ENCODE peak calls at places on chromosomes 3 and 15, in seven cellular contexts. U is body of pancreas, Z is sigmoid colon, L is suprapubic skin, Q is upper lobe of left lung, D is ovary, H is prostate gland. G is an unnamed sample.

GRCh38 chr15:39509941-39510845 is 70.7 kb upstream of the THBS1 start:
- DNase-seq in D (no peak), L (no peak), Q (no peak), Z (no peak), H (no peak), U (no peak), G (no peak)

GRCh38 chr3:117084739-117085270 is 375.2 kb downstream of the TUSC7 start:
- DNase-seq in D (no peak), Q (no peak), U (no peak), Z (no peak), L (no peak), H (no peak), G (no peak)

GRCh38 chr15:47888721-47889120 is 171.4 kb downstream of the SEMA6D start:
- DNase-seq in H (no peak), Z (no peak), Q (no peak), D (no peak), U (no peak), L (no peak), G (no peak)

GRCh38 chr3:127121221-127121647 is 71.7 kb upstream of the PRR23E start:
- DNase-seq in D (no peak), Z (no peak), Q (peak), H (no peak), L (peak), U (no peak), G (no peak)

GRCh38 chr3:39980781-39981180 is 171.4 kb downstream of the MYRIP start:
- DNase-seq in U (no peak), H (no peak), L (no peak), Z (no peak), D (no peak), Q (no peak), G (no peak)

GRCh38 chr15:46110755-46111154 is 475.9 kb downstream of the SQOR start:
- DNase-seq in U (no peak), Q (no peak), Z (no peak), D (no peak), H (no peak), L (no peak), G (no peak)

GRCh38 chr3:126931806-126932187 is 51.1 kb upstream of the PLXNA1 start:
- DNase-seq in L (no peak), Z (peak), D (no peak), H (no peak), U (no peak), Q (no peak), G (no peak)

GRCh38 chr3:109018828-109019227 is 65.1 kb upstream of the GUCA1C start:
- DNase-seq in Q (no peak), L (no peak), U (peak), D (no peak), H (no peak), Z (no peak), G (no peak)

GRCh38 chr3:127887321-127887720 is 27.7 kb upstream of the KBTBD12 start:
- DNase-seq in L (no peak), D (no peak), Q (no peak), Z (no peak), U (no peak), H (no peak), G (no peak)

GRCh38 chr3:10846657-10846975 is 30.6 kb downstream of the SLC6A11 start:
- DNase-seq in L (no peak), D (no peak), U (no peak), Z (no peak), H (no peak), Q (no peak), G (no peak)

GRCh38 chr3:64684715-64685261 is 3.0 kb downstream of the ADAMTS9 start:
- DNase-seq in L (peak), U (peak), Z (peak), Q (peak), H (peak), D (peak), G (peak)

GRCh38 chr3:78906245-78906644 is 861.6 kb downstream of the ROBO1 start:
- DNase-seq in D (no peak), U (no peak), Z (no peak), H (no peak), Q (no peak), L (no peak), G (no peak)

GRCh38 chr3:29452923-29453277 is 172.0 kb downstream of the RBMS3 start:
- DNase-seq in D (no peak), Q (no peak), Z (no peak), H (no peak), U (no peak), L (no peak), G (no peak)

GRCh38 chr3:57815034-57815433 is 58.9 kb downstream of the SLMAP start:
- DNase-seq in U (no peak), Q (no peak), Z (no peak), L (no peak), D (no peak), H (no peak), G (no peak)

GRCh38 chr3:139202226-139202958 is 141.4 kb upstream of the MRPS22 start:
- DNase-seq in L (no peak), Q (no peak), H (no peak), U (peak), D (no peak), Z (no peak), G (no peak)

GRCh38 chr15:82790321-82790720 is 15.5 kb downstream of the FSD2 start:
- DNase-seq in H (no peak), Q (no peak), L (no peak), D (no peak), Z (no peak), U (no peak), G (no peak)

GRCh38 chr3:32495609-32496008 is 7.0 kb downstream of the CMTM6 start:
- DNase-seq in D (no peak), L (no peak), Z (no peak), U (no peak), H (no peak), Q (peak), G (no peak)

GRCh38 chr3:69009559-69010410 is 3.7 kb downstream of the EOGT start:
- DNase-seq in H (peak), Q (no peak), L (no peak), Z (no peak), U (no peak), D (no peak), G (peak)

GRCh38 chr3:134309987-134310700 is 59.5 kb upstream of the RYK start:
- DNase-seq in Z (no peak), H (peak), L (no peak), U (no peak), Q (peak), D (no peak), G (no peak)

GRCh38 chr3:105611304-105612192 is 244.8 kb downstream of the ALCAM start:
- DNase-seq in U (peak), D (no peak), L (no peak), Z (no peak), Q (peak), H (peak), G (no peak)

GRCh38 chr3:176037636-176038035 is 1159.6 kb downstream of the TBL1XR1 start:
- DNase-seq in U (no peak), Q (no peak), Z (no peak), D (no peak), H (no peak), L (no peak), G (no peak)

GRCh38 chr15:92232317-92232716 is 161.4 kb upstream of the ST8SIA2 start:
- DNase-seq in D (no peak), U (no peak), L (no peak), Q (no peak), Z (no peak), H (no peak), G (no peak)

GRCh38 chr15:92228830-92229229 is 164.9 kb upstream of the ST8SIA2 start:
- DNase-seq in H (no peak), U (no peak), Z (no peak), Q (no peak), L (no peak), D (no peak), G (no peak)

GRCh38 chr15:92232876-92233275 is 160.8 kb upstream of the ST8SIA2 start:
- DNase-seq in Z (no peak), Q (no peak), H (no peak), L (no peak), U (no peak), D (no peak), G (no peak)

GRCh38 chr15:92226020-92226612 is 167.6 kb upstream of the ST8SIA2 start:
- DNase-seq in L (no peak), Q (no peak), D (no peak), Z (no peak), H (no peak), U (no peak), G (no peak)

GRCh38 chr15:92231461-92231860 is 162.2 kb upstream of the ST8SIA2 start:
- DNase-seq in L (no peak), Z (no peak), H (no peak), Q (no peak), D (no peak), U (no peak), G (no peak)
- TF ChIP-seq POLR2A in L (no peak), Z (no peak), H (no peak), Q (no peak), D (no peak), U (no peak), G (no peak)

GRCh38 chr3:161369531-161369930 is 1.8 kb downstream of the SPTSSB start:
- DNase-seq in Z (no peak), U (no peak), H (no peak), Q (no peak), L (no peak), D (no peak), G (no peak)

GRCh38 chr3:161366067-161366466 is 5.2 kb downstream of the SPTSSB start:
- DNase-seq in Z (no peak), U (no peak), Q (no peak), L (no peak), H (no peak), D (no peak), G (no peak)

GRCh38 chr3:161372321-161373260 is 1.3 kb upstream of the SPTSSB start:
- DNase-seq in H (peak), Z (peak), Q (no peak), D (peak), L (no peak), U (peak), G (no peak)

DNA sequence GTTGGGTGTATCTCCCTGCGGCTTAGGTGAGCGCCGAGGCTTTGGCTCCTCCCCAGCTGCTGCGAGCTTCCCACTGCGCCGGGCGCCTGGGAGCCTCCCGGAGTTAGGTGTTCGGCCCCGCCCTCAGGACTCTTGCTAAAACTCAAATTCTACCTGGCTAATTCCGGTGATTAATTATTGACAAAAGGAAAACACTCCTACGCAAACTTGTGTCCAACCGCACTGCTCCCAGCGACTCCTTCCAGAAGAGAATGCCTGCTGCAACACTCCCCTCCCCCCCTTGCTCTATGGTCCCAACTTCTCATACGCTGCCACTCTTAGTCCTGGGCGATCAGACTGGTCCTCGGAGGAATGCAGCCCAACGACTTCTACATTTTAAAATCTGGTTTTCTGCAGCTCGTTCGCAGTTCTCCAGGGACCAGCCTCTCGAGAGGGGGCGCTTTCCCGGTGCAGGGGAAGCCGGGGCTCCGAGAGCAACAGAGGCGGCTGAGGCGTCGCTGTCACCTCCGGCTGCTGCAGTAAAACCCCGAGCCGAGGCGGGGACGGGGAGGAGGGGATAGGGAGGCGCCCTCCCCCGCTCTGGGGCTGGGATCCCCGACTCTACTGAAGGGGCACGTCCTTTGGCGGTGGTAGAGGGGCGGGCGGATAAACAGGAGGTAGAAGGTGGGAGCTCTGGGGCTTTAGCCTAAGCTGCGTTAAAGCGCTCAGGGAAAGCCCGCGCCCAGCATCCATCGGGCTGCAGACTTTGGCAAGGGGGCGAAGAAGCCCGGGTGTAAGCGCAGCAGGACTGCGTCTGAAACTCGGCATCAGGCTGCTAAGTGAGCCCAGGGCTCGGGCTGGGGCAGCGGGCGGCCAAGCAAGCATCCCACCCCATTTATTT is at the start of gene SPTSSB:
- DNase-seq in Z (peak), L (peak), D (peak), U (peak), H (peak), Q (peak), G (peak)
- TF ChIP-seq CTCF in Z (no peak), L (no peak), D (no peak), U (no peak), H (peak), Q (no peak), G (no peak)

GRCh38 chr15:50262533-50262932 is 3.0 kb downstream of the HDC start:
- DNase-seq in H (no peak), U (no peak), L (no peak), D (no peak), Q (no peak), Z (no peak), G (no peak)
- TF ChIP-seq POLR2A in H (no peak), U (no peak), L (no peak), D (no peak), Q (no peak), Z (no peak), G (no peak)

GRCh38 chr3:24258727-24259600 is 235.7 kb downstream of the THRB start:
- DNase-seq in U (no peak), D (no peak), Z (no peak), Q (no peak), H (no peak), L (no peak), G (no peak)

GRCh38 chr3:24253336-24253735 is 241.3 kb downstream of the THRB start:
- DNase-seq in Z (no peak), Q (no peak), H (no peak), U (no peak), D (no peak), L (no peak), G (no peak)

GRCh38 chr3:24258260-24258659 is 236.4 kb downstream of the THRB start:
- DNase-seq in L (no peak), U (no peak), Q (no peak), Z (no peak), D (no peak), H (no peak), G (no peak)

GRCh38 chr3:24255414-24255813 is 239.2 kb downstream of the THRB start:
- DNase-seq in Z (no peak), D (no peak), L (no peak), Q (no peak), H (no peak), U (no peak), G (no peak)

DNA sequence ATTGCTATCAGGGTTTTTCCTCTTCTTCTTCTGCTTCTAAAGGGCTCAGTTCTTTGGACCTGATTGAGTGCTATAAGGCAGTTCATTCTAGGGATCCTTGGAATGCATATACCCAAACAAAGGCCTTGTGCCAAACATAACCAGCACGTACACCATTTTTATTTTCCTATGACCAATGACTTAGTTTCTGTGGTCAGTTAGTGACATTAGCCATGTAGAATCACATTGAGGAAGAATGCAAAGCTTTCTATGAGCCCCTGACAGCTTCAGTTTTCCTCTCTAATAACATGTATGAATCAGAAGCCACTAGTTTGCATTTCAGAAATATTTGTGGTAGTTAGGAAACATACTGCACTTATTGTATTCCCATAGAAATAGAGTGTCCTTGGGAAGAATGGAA is 240.0 kb downstream of the THRB start:
- DNase-seq in H (no peak), Q (no peak), U (no peak), L (no peak), D (no peak), Z (no peak), G (no peak)
- TF ChIP-seq CTCF in H (no peak), Q (no peak), U (no peak), L (no peak), D (no peak), Z (no peak), G (no peak)

GRCh38 chr3:5210926-5211325 is 23.4 kb downstream of the EDEM1 start:
- DNase-seq in H (no peak), Z (no peak), D (no peak), U (no peak), Q (no peak), L (no peak), G (no peak)

GRCh38 chr3:5202267-5202666 is 14.8 kb downstream of the EDEM1 start:
- DNase-seq in Z (no peak), L (no peak), U (no peak), D (no peak), H (no peak), Q (no peak), G (no peak)

GRCh38 chr3:5201536-5201935 is 14.0 kb downstream of the EDEM1 start:
- DNase-seq in L (no peak), Q (no peak), U (no peak), Z (no peak), H (no peak), D (no peak), G (no peak)

GRCh38 chr3:5205165-5205941 is 17.8 kb downstream of the EDEM1 start:
- DNase-seq in D (no peak), Q (no peak), H (no peak), Z (no peak), L (no peak), U (no peak), G (no peak)
- TF ChIP-seq POLR2A in D (no peak), Q (no peak), H (no peak), Z (no peak), L (no peak), U (no peak), G (no peak)

G was measured in breast epithelium.